ENCODE peak calls at places on chromosomes 1 and 21, in five cellular contexts. Y, K, V, G and X are unnamed samples.

GRCh38 chr21:15222711-15223110 is 157.9 kb upstream of the NRIP1 start:
- DNase-seq in Y (no peak), K (no peak), V (no peak), G (no peak), X (no peak)

GRCh38 chr21:41958886-41959563 is 5.2 kb upstream of the C2CD2 start:
- DNase-seq in Y (no peak), K (no peak), V (no peak), G (no peak), X (no peak)

GRCh38 chr1:94658221-94658620 is 116.7 kb upstream of the F3 start:
- DNase-seq in Y (no peak), K (no peak), V (no peak), G (peak), X (no peak)

GRCh38 chr1:213561870-213562269 is 425.9 kb upstream of the PROX1 start:
- DNase-seq in Y (no peak), K (no peak), V (no peak), G (no peak), X (no peak)

GRCh38 chr1:217134857-217135568 is 411.8 kb upstream of the ESRRG start:
- DNase-seq in Y (no peak), K (no peak), V (no peak), G (no peak), X (no peak)

GRCh38 chr1:66503841-66504470 is 30.0 kb upstream of the SGIP1 start:
- DNase-seq in Y (peak), K (peak), V (no peak), G (peak), X (peak)

GRCh38 chr21:17613242-17613676 is 558 bp upstream of the BTG3 start:
- DNase-seq in Y (no peak), K (peak), V (peak), G (peak), X (peak)

GRCh38 chr1:221809101-221810029 is 67.5 kb upstream of the DUSP10 start:
- DNase-seq in Y (no peak), K (no peak), V (no peak), G (no peak), X (no peak)